ENCODE peak calls at places on chromosome 7, in five cellular contexts. D is PC-3, C is mucosa of descending colon, I is NCI-H1105, R is left ventricle myocardium superior. K is an unnamed sample.

GRCh38 chr7:130350945-130351663 is 6.5 kb downstream of the CPA5 start:
- DNase-seq in D (no peak), C (no peak), I (peak), R (peak), K (peak)

GRCh38 chr7:140564643-140565042 is 76.0 kb downstream of the DENND2A start:
- DNase-seq in D (peak), C (no peak), I (no peak), R (no peak), K (no peak)

GRCh38 chr7:32161708-32162107 is 91.5 kb upstream of the PDE1C start:
- DNase-seq in D (peak), C (no peak), I (no peak), R (no peak), K (no peak)

GRCh38 chr7:28081016-28081415 is 99.6 kb downstream of the JAZF1 start:
- DNase-seq in D (no peak), C (no peak), I (no peak), R (peak), K (no peak)

GRCh38 chr7:4904346-4904745 is 20.8 kb upstream of the RADIL start:
- DNase-seq in D (no peak), C (no peak), I (no peak), R (no peak), K (no peak)

GRCh38 chr7:123057926-123058325 is 62.4 kb upstream of the TAS2R16 start:
- DNase-seq in D (no peak), C (no peak), I (no peak), R (no peak), K (no peak)

GRCh38 chr7:30596043-30596641 is 1.5 kb downstream of the GARS1 start:
- DNase-seq in D (peak), C (no peak), I (peak), R (no peak), K (no peak)

GRCh38 chr7:91837397-91838070 is 43.0 kb downstream of the MTERF1 start:
- DNase-seq in D (no peak), C (no peak), I (no peak), R (peak), K (no peak)

GRCh38 chr7:128076216-128076821 is 45.1 kb upstream of the LRRC4 start:
- DNase-seq in D (no peak), C (no peak), I (no peak), R (no peak), K (no peak)

GRCh38 chr7:137742051-137742450 is 104.7 kb downstream of the DGKI start:
- DNase-seq in D (no peak), C (no peak), I (no peak), R (no peak), K (no peak)

GRCh38 chr7:66502230-66503035 is 126.2 kb upstream of the KCTD7 start:
- DNase-seq in D (no peak), C (no peak), I (no peak), R (no peak), K (no peak)

GRCh38 chr7:99553039-99553438 is 1.1 kb upstream of the FAM200A start:
- DNase-seq in D (no peak), C (no peak), I (no peak), R (no peak), K (no peak)

GRCh38 chr7:150586068-150586777 is 19.0 kb downstream of the GIMAP4 start:
- DNase-seq in D (no peak), C (no peak), I (no peak), R (no peak), K (no peak)